ENCODE peak calls at places on chromosomes 12 and 14, in ten cellular contexts. Y is psoas muscle, K is colonic mucosa, C is kidney, X is cardiac muscle cell, P is pancreas, G is GM23248, H is fibroblast of lung, Z is GM23338, I is neural progenitor cell. N is an unnamed sample.

GRCh38 chr14:72430457-72430856 is 463.4 kb downstream of the DPF3 start:
- DNase-seq in Y (no peak), K (no peak), C (no peak), X (no peak), P (no peak), G (no peak), H (no peak), Z (no peak), I (no peak), N (no peak)

GRCh38 chr14:38108681-38109080 is 99.0 kb upstream of the SSTR1 start:
- DNase-seq in Y (no peak), K (no peak), C (no peak), X (no peak), P (no peak), G (peak; percentile 89), H (peak; percentile 1), Z (no peak), I (no peak), N (no peak)

GRCh38 chr12:47111392-47111778 is 31.6 kb upstream of the AMIGO2 start:
- DNase-seq in Y (no peak), K (no peak), C (no peak), X (no peak), P (no peak), G (no peak), H (no peak), Z (no peak), I (no peak), N (no peak)

GRCh38 chr14:32934891-32935633 is 3.6 kb upstream of the NPAS3 start:
- DNase-seq in Y (no peak), K (no peak), C (no peak), X (peak; percentile 40), P (no peak), G (peak; percentile 25), H (peak; percentile 23), Z (peak; percentile 53), I (peak; percentile 57), N (peak; percentile 23)

GRCh38 chr12:8827551-8828347 is 5.3 kb downstream of the A2ML1 start:
- DNase-seq in Y (no peak), K (no peak), C (no peak), X (no peak), P (no peak), G (no peak), H (no peak), Z (no peak), I (no peak), N (no peak)

GRCh38 chr12:106134294-106134949 is 4.3 kb downstream of the NUAK1 start:
- DNase-seq in Y (no peak), K (no peak), C (no peak), X (no peak), P (no peak), G (no peak), H (peak; percentile 54), Z (no peak), I (no peak), N (no peak)

GRCh38 chr14:53668861-53669260 is 287.8 kb downstream of the BMP4 start:
- DNase-seq in Y (no peak), K (no peak), C (no peak), X (no peak), P (no peak), G (no peak), H (peak; percentile 64), Z (no peak), I (no peak), N (no peak)

GRCh38 chr12:122079038-122079531 is 529 bp downstream of the MLXIP start:
- DNase-seq in Y (peak; percentile 48), K (peak; percentile 44), C (peak; percentile 86), X (no peak), P (peak; percentile 70), G (peak; percentile 66), H (no peak), Z (peak; percentile 62), I (peak; percentile 54), N (no peak)

GRCh38 chr14:67265131-67265530 is 23.9 kb downstream of the PALS1 start:
- DNase-seq in Y (no peak), K (no peak), C (no peak), X (no peak), P (no peak), G (no peak), H (peak; percentile 77), Z (no peak), I (no peak), N (no peak)

GRCh38 chr12:6382371-6382770 is 1.6 kb upstream of the LTBR start:
- DNase-seq in Y (no peak), K (no peak), C (no peak), X (no peak), P (no peak), G (no peak), H (no peak), Z (peak; percentile 44), I (peak; percentile 40), N (no peak)

GRCh38 chr14:35438910-35439713 is 34.6 kb upstream of the NFKBIA start:
- DNase-seq in Y (no peak), K (no peak), C (no peak), X (no peak), P (no peak), G (peak; percentile 38), H (no peak), Z (peak; percentile 57), I (peak; percentile 11), N (no peak)

GRCh38 chr12:132275110-132275531 is 54.3 kb downstream of the GALNT9 start:
- DNase-seq in Y (no peak), K (peak; percentile 74), C (peak; percentile 89), X (no peak), P (no peak), G (peak; percentile 81), H (peak; percentile 39), Z (peak; percentile 78), I (peak; percentile 80), N (no peak)

GRCh38 chr12:119169150-119169549 is 9.6 kb upstream of the HSPB8 start:
- DNase-seq in Y (no peak), K (no peak), C (no peak), X (no peak), P (no peak), G (no peak), H (no peak), Z (no peak), I (no peak), N (no peak)

GRCh38 chr12:116924558-116925453 is 14.1 kb downstream of the FBXW8 start:
- DNase-seq in Y (peak; percentile 34), K (no peak), C (no peak), X (no peak), P (no peak), G (peak; percentile 89), H (peak; percentile 92), Z (no peak), I (no peak), N (no peak)

GRCh38 chr12:121538699-121539061 is 42.1 kb downstream of the KDM2B start:
- DNase-seq in Y (no peak), K (peak; percentile 62), C (no peak), X (no peak), P (no peak), G (peak; percentile 17), H (peak; percentile 18), Z (peak; percentile 72), I (no peak), N (no peak)

GRCh38 chr12:132561784-132562156 is 48.6 kb downstream of the LRCOL1 start:
- DNase-seq in Y (no peak), K (no peak), C (no peak), X (peak; percentile 48), P (no peak), G (peak; percentile 34), H (no peak), Z (peak; percentile 82), I (peak; percentile 74), N (no peak)

GRCh38 chr14:68824517-68825347 is 31.9 kb upstream of the ZFP36L1 start:
- DNase-seq in Y (peak; percentile 89), K (peak; percentile 92), C (peak; percentile 93), X (peak; percentile 87), P (peak; percentile 92), G (peak; percentile 83), H (peak; percentile 61), Z (peak; percentile 93), I (peak; percentile 90), N (peak; percentile 89)

GRCh38 chr14:52402812-52403526 is 88.9 kb downstream of the PTGER2 start:
- DNase-seq in Y (no peak), K (no peak), C (no peak), X (no peak), P (no peak), G (peak; percentile 36), H (peak; percentile 79), Z (no peak), I (no peak), N (no peak)
- H3K4me3 ChIP-seq in Y (no peak overlapping the region), K (no peak overlapping the region), C (no peak overlapping the region), X (no peak overlapping the region), P (no peak overlapping the region), G (no peak overlapping the region), H (no peak overlapping the region), Z (no peak overlapping the region), I (no peak overlapping the region), N (no peak overlapping the region)

GRCh38 chr14:93967637-93968250 is 8.6 kb downstream of the ASB2 start:
- DNase-seq in Y (no peak), K (no peak), C (peak; percentile 34), X (no peak), P (no peak), G (no peak), H (no peak), Z (no peak), I (no peak), N (no peak)
- H3K4me1 ChIP-seq in Y (peaks cover 82% of the 10 kb centered on the region), K (no peaks in the 10 kb centered on the region), C (peaks cover 15% of the 10 kb centered on the region), X (peaks cover 8% of the 10 kb centered on the region), P (no peaks in the 10 kb centered on the region), G (peaks cover 10% of the 10 kb centered on the region), H (peaks cover 8% of the 10 kb centered on the region), Z (no peaks in the 10 kb centered on the region), I (no peaks in the 10 kb centered on the region), N (no peaks in the 10 kb centered on the region)

DNA sequence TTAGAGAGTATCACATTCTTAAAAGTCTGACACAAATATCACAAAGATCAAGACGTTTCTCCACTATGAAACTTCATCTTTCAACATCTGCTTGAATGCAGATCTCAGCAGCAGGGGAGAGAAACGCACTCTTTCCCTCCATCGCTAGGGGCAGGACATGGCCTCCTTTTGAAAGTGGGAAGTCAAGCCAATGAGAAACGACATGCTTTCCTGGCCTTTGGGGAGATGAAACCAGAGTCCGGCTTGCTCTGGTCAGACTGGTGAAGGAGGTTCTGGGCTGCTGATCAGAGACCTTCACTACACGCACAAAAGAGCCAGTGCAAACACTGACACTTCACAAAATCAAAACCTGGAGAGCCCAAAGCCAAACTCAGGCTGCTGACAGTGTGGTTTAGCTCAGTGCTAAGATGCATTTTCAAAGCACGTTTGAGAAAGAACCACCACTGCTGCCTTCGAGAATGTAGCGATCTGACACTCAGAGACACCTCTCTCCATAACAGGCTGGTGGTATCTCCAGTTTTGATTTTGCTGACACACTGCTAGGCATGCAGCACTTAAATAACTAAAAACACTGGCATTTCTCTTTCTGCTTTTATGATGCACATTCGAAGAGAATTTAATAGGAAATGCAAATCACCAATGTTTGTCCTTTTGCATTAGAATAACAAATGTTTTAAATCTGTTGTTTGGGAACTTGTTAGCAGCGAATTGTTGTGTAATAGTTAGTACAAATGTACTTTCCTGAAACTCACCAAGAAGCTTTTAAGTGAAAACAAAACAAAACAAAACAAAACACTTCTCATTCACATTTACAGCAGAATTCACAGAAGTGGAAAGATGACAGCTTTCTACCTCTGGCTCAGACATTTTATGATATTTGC is 93.9 kb upstream of the OVCH1 start:
- DNase-seq in Y (peak; percentile 20), K (no peak), C (no peak), X (peak; percentile 57), P (no peak), G (peak; percentile 69), H (no peak), Z (peak; percentile 77), I (peak; percentile 62), N (peak; percentile 43)
- H3K27ac ChIP-seq in Y (no peak overlapping the region), K (no peak overlapping the region), C (no peak overlapping the region), X (peak overlapping the region; percentile 20), P (no peak overlapping the region), G (no peak overlapping the region), H (no peak overlapping the region), Z (peak overlapping the region; percentile 65), I (no peak overlapping the region), N (no peak overlapping the region)

GRCh38 chr12:53358836-53359419 is 21.0 kb upstream of the SP1 start:
- DNase-seq in Y (no peak), K (no peak), C (no peak), X (no peak), P (no peak), G (no peak), H (no peak), Z (no peak), I (no peak), N (no peak)
- H3K4me3 ChIP-seq in Y (no peak overlapping the region), K (no peak overlapping the region), C (no peak overlapping the region), X (no peak overlapping the region), P (no peak overlapping the region), G (no peak overlapping the region), H (no peak overlapping the region), Z (no peak overlapping the region), I (no peak overlapping the region), N (no peak overlapping the region)